ENCODE peak calls at places on chromosomes 16 and 17, in nine cellular contexts. Z is fibroblast of lung; Q is heart right ventricle; L is AG10803; M is effector memory CD4-positive, alpha-beta T cell; Y is activated naive CD4-positive, alpha-beta T cell; C is AG09309; X is Peyer's patch; A is non-pigmented ciliary epithelial cell. T is an unnamed sample.

GRCh38 chr17:48045270-48046001 is 2.7 kb upstream of the NFE2L1 start:
- DNase-seq in C (no peak), A (no peak), L (no peak), Y (no peak), Q (no peak), Z (no peak), M (no peak), X (no peak), T (no peak)

GRCh38 chr16:71971571-71971970 is 28.6 kb downstream of the PKD1L3 start:
- DNase-seq in X (no peak), C (no peak), M (no peak), Z (no peak), A (no peak), Q (no peak), Y (no peak), L (no peak), T (no peak)

GRCh38 chr16:81602377-81602776 is 157.8 kb downstream of the CMIP start:
- DNase-seq in Z (no peak), L (no peak), C (no peak), X (no peak), Y (no peak), Q (no peak), A (no peak), M (no peak), T (no peak)

GRCh38 chr16:73197598-73197997 is 149.7 kb upstream of the ZFHX3 start:
- DNase-seq in Y (no peak), Q (no peak), Z (no peak), X (no peak), C (no peak), L (no peak), A (no peak), M (no peak), T (no peak)

GRCh38 chr16:5510819-5511370 is 413.3 kb upstream of the EEF2KMT start:
- DNase-seq in Q (no peak), Y (no peak), A (no peak), X (no peak), C (no peak), M (no peak), L (no peak), Z (no peak), T (peak)

GRCh38 chr17:41615454-41615853 is 2.9 kb upstream of the KRT16 start:
- DNase-seq in Y (no peak), A (no peak), Q (no peak), X (no peak), M (no peak), C (no peak), L (no peak), Z (no peak), T (peak)

GRCh38 chr17:48427598-48427997 is 2.4 kb downstream of the SKAP1 start:
- DNase-seq in X (peak), Y (peak), L (no peak), C (no peak), A (no peak), M (peak), Q (no peak), Z (no peak), T (no peak)

GRCh38 chr16:4700380-4700996 is 7.1 kb downstream of the NUDT16L1 start:
- DNase-seq in C (no peak), Q (no peak), M (no peak), A (no peak), Y (no peak), L (no peak), Z (no peak), X (peak), T (peak)

GRCh38 chr17:49997256-49997735 is 2.3 kb upstream of the DLX3 start:
- DNase-seq in M (no peak), Q (no peak), L (no peak), X (no peak), A (no peak), Z (no peak), Y (no peak), C (no peak), T (no peak)

T was measured in astrocyte of the hippocampus.